ENCODE peak calls at places on chromosomes 5 and 9, in eight cellular contexts. One of them, this sample, is unnamed. For H3K4me1, the result is how much of the 10 kb centered on the place peaks cover.

GRCh38 chr9:35756275-35756742 is 2.2 kb upstream of the MSMP start:
- DNase-seq in stomach: peak
- DNase-seq in A549: no peak
- DNase-seq in ovary: peak
- DNase-seq in transverse colon: peak
- DNase-seq in HepG2: no peak
- DNase-seq in H1: no peak
- DNase-seq in tibial nerve: peak
- DNase-seq in this sample: peak

GRCh38 chr9:82597225-82598158 is 465.4 kb downstream of the RASEF start:
- DNase-seq in transverse colon: no peak
- DNase-seq in stomach: peak
- DNase-seq in ovary: no peak
- DNase-seq in tibial nerve: no peak
- DNase-seq in A549: no peak
- DNase-seq in HepG2: peak
- DNase-seq in H1: no peak
- DNase-seq in this sample: no peak

GRCh38 chr5:8081179-8081578 is 212.2 kb downstream of the MTRR start:
- DNase-seq in A549: no peak
- DNase-seq in tibial nerve: no peak
- DNase-seq in stomach: no peak
- DNase-seq in HepG2: no peak
- DNase-seq in transverse colon: no peak
- DNase-seq in H1: no peak
- DNase-seq in ovary: no peak
- DNase-seq in this sample: no peak

GRCh38 chr5:94776167-94776566 is 157.7 kb downstream of the SLF1 start:
- DNase-seq in H1: no peak
- DNase-seq in stomach: no peak
- DNase-seq in ovary: no peak
- DNase-seq in HepG2: no peak
- DNase-seq in transverse colon: no peak
- DNase-seq in tibial nerve: no peak
- DNase-seq in A549: no peak
- DNase-seq in this sample: no peak

GRCh38 chr5:150488519-150489357 is 19.2 kb upstream of the NDST1 start:
- DNase-seq in stomach: peak
- DNase-seq in tibial nerve: peak
- DNase-seq in ovary: peak
- DNase-seq in H1: no peak
- DNase-seq in A549: no peak
- DNase-seq in transverse colon: peak
- DNase-seq in HepG2: no peak
- DNase-seq in this sample: peak

GRCh38 chr9:129671519-129671918 is 6.1 kb downstream of the PRRX2 start:
- DNase-seq in H1: no peak
- DNase-seq in stomach: no peak
- DNase-seq in HepG2: no peak
- DNase-seq in transverse colon: no peak
- DNase-seq in tibial nerve: no peak
- DNase-seq in A549: no peak
- DNase-seq in ovary: no peak
- DNase-seq in this sample: no peak

GRCh38 chr9:106644661-106645060 is 218.3 kb upstream of the ZNF462 start:
- DNase-seq in ovary: no peak
- DNase-seq in transverse colon: no peak
- DNase-seq in tibial nerve: no peak
- DNase-seq in stomach: no peak
- DNase-seq in A549: no peak
- DNase-seq in HepG2: no peak
- DNase-seq in H1: no peak
- DNase-seq in this sample: no peak

GRCh38 chr5:79956173-79956670 is 34.8 kb downstream of the MTX3 start:
- DNase-seq in transverse colon: no peak
- DNase-seq in HepG2: no peak
- DNase-seq in A549: peak
- DNase-seq in tibial nerve: no peak
- DNase-seq in ovary: no peak
- DNase-seq in H1: no peak
- DNase-seq in stomach: no peak
- DNase-seq in this sample: no peak

GRCh38 chr9:16191691-16192402 is 639.0 kb downstream of the CCDC171 start:
- DNase-seq in A549: peak
- DNase-seq in ovary: peak
- DNase-seq in stomach: peak
- DNase-seq in transverse colon: peak
- DNase-seq in tibial nerve: peak
- DNase-seq in H1: peak
- DNase-seq in HepG2: peak
- DNase-seq in this sample: peak

GRCh38 chr5:134132372-134133212 is 18.1 kb downstream of the TCF7 start:
- DNase-seq in transverse colon: no peak
- DNase-seq in stomach: no peak
- DNase-seq in H1: peak
- DNase-seq in ovary: no peak
- DNase-seq in tibial nerve: no peak
- DNase-seq in HepG2: no peak
- DNase-seq in A549: no peak
- DNase-seq in this sample: peak

GRCh38 chr5:173238312-173239232 is 3.6 kb upstream of the NKX2-5 start:
- DNase-seq in transverse colon: no peak
- DNase-seq in A549: no peak
- DNase-seq in stomach: no peak
- DNase-seq in H1: no peak
- DNase-seq in ovary: no peak
- DNase-seq in tibial nerve: no peak
- DNase-seq in HepG2: no peak
- DNase-seq in this sample: no peak

GRCh38 chr9:119197858-119198607 is 171.2 kb downstream of the BRINP1 start:
- DNase-seq in stomach: no peak
- DNase-seq in transverse colon: no peak
- DNase-seq in ovary: no peak
- DNase-seq in H1: no peak
- DNase-seq in A549: no peak
- DNase-seq in tibial nerve: no peak
- DNase-seq in HepG2: no peak
- DNase-seq in this sample: no peak

GRCh38 chr5:78518365-78519197 is 130.0 kb downstream of the LHFPL2 start:
- DNase-seq in HepG2: peak
- DNase-seq in tibial nerve: no peak
- DNase-seq in stomach: peak
- DNase-seq in H1: no peak
- DNase-seq in ovary: no peak
- DNase-seq in transverse colon: peak
- DNase-seq in A549: peak
- DNase-seq in this sample: peak
- H3K4me1 ChIP-seq in HepG2: half or more
- H3K4me1 ChIP-seq in tibial nerve: under half
- H3K4me1 ChIP-seq in stomach: under half
- H3K4me1 ChIP-seq in H1: under half
- H3K4me1 ChIP-seq in ovary: under half
- H3K4me1 ChIP-seq in transverse colon: under half
- H3K4me1 ChIP-seq in A549: under half
- H3K4me1 ChIP-seq in this sample: under half

DNA sequence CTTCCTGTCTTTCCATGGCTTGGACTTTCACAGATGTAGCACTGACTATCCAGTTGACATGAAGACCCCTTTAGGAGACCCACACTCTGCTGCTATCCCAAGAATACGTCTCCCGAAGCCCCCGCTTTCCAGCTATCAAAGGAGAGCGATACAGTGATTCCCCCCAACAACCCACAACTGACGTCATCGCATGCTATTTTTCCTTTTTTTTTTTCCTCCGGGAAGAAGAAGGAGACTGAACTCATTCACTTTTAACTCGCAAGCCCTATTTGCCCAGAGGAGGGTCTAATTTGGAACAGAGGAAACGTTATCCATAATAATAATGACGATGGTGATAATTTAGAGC is 2.1 kb downstream of the PAPPA start:
- DNase-seq in transverse colon: no peak
- DNase-seq in HepG2: no peak
- DNase-seq in ovary: no peak
- DNase-seq in A549: no peak
- DNase-seq in H1: no peak
- DNase-seq in stomach: no peak
- DNase-seq in tibial nerve: no peak
- DNase-seq in this sample: no peak
- H3K4me3 ChIP-seq in transverse colon: peak
- H3K4me3 ChIP-seq in HepG2: no peak
- H3K4me3 ChIP-seq in ovary: peak
- H3K4me3 ChIP-seq in A549: peak
- H3K4me3 ChIP-seq in H1: peak
- H3K4me3 ChIP-seq in stomach: peak
- H3K4me3 ChIP-seq in tibial nerve: peak
- H3K4me3 ChIP-seq in this sample: peak

GRCh38 chr5:56094579-56095361 is 100.0 kb upstream of the IL6ST start:
- DNase-seq in H1: no peak
- DNase-seq in ovary: no peak
- DNase-seq in HepG2: no peak
- DNase-seq in stomach: no peak
- DNase-seq in tibial nerve: no peak
- DNase-seq in transverse colon: no peak
- DNase-seq in A549: no peak
- DNase-seq in this sample: no peak
- TF ChIP-seq EP300 in H1: no peak
- TF ChIP-seq EP300 in ovary: no peak
- TF ChIP-seq EP300 in HepG2: no peak
- TF ChIP-seq EP300 in stomach: no peak
- TF ChIP-seq EP300 in tibial nerve: no peak
- TF ChIP-seq EP300 in transverse colon: no peak
- TF ChIP-seq EP300 in A549: no peak
- TF ChIP-seq EP300 in this sample: no peak

GRCh38 chr9:96149881-96150280 is 152.1 kb downstream of the HSD17B3 start:
- DNase-seq in tibial nerve: no peak
- DNase-seq in ovary: no peak
- DNase-seq in stomach: no peak
- DNase-seq in A549: no peak
- DNase-seq in HepG2: no peak
- DNase-seq in transverse colon: no peak
- DNase-seq in H1: no peak
- DNase-seq in this sample: no peak
- H3K4me1 ChIP-seq in tibial nerve: under half
- H3K4me1 ChIP-seq in ovary: under half
- H3K4me1 ChIP-seq in stomach: under half
- H3K4me1 ChIP-seq in A549: under half
- H3K4me1 ChIP-seq in HepG2: under half
- H3K4me1 ChIP-seq in transverse colon: under half
- H3K4me1 ChIP-seq in H1: under half
- H3K4me1 ChIP-seq in this sample: under half

GRCh38 chr9:89483592-89484474 is 14.1 kb downstream of the SEMA4D start:
- DNase-seq in stomach: peak
- DNase-seq in H1: no peak
- DNase-seq in transverse colon: peak
- DNase-seq in ovary: no peak
- DNase-seq in A549: no peak
- DNase-seq in tibial nerve: no peak
- DNase-seq in HepG2: no peak
- DNase-seq in this sample: no peak
- H3K4me3 ChIP-seq in stomach: no peak
- H3K4me3 ChIP-seq in H1: no peak
- H3K4me3 ChIP-seq in transverse colon: no peak
- H3K4me3 ChIP-seq in ovary: no peak
- H3K4me3 ChIP-seq in A549: no peak
- H3K4me3 ChIP-seq in tibial nerve: no peak
- H3K4me3 ChIP-seq in HepG2: no peak
- H3K4me3 ChIP-seq in this sample: no peak

This sample was measured in sigmoid colon.